ENCODE peak calls at places on chromosomes 3 and 15, in four cellular contexts. X is HepG2, N is K562, I is H1. J is an unnamed sample.

GRCh38 chr3:14124223-14124614 is 451 bp downstream of the CHCHD4 start:
- DNase-seq in X (peak), N (no peak), I (no peak), J (peak)

GRCh38 chr15:59166156-59166555 is 40.5 kb upstream of the LDHAL6B start:
- DNase-seq in X (peak), N (no peak), I (no peak), J (no peak)

GRCh38 chr3:141379250-141379872 is 11.1 kb downstream of the ZBTB38 start:
- DNase-seq in X (no peak), N (no peak), I (no peak), J (peak)

GRCh38 chr3:148790841-148791240 is 36.8 kb upstream of the CPB1 start:
- DNase-seq in X (no peak), N (no peak), I (no peak), J (no peak)

GRCh38 chr3:126621627-126622345 is 33.1 kb downstream of the TXNRD3 start:
- DNase-seq in X (no peak), N (no peak), I (no peak), J (no peak)

GRCh38 chr3:139236336-139236735 is 107.5 kb upstream of the MRPS22 start:
- DNase-seq in X (no peak), N (no peak), I (no peak), J (no peak)

GRCh38 chr3:61239871-61240270 is 11.4 kb downstream of the FHIT start:
- DNase-seq in X (no peak), N (no peak), I (no peak), J (no peak)

GRCh38 chr15:99443056-99443756 is 122.6 kb upstream of the MEF2A start:
- DNase-seq in X (no peak), N (no peak), I (no peak), J (no peak)

GRCh38 chr3:42442640-42443039 is 32.2 kb upstream of the LYZL4 start:
- DNase-seq in X (no peak), N (no peak), I (no peak), J (no peak)

GRCh38 chr15:69469467-69470191 is 17.0 kb downstream of the RPLP1 start:
- DNase-seq in X (no peak), N (peak), I (no peak), J (no peak)

GRCh38 chr3:170632780-170633179 is 46.9 kb upstream of the SLC7A14 start:
- DNase-seq in X (no peak), N (no peak), I (no peak), J (peak)

GRCh38 chr3:53807117-53807521 is 39.1 kb downstream of the CHDH start:
- DNase-seq in X (no peak), N (no peak), I (no peak), J (no peak)

GRCh38 chr3:166274342-166274741 is 437.1 kb upstream of the BCHE start:
- DNase-seq in X (no peak), N (no peak), I (no peak), J (no peak)

GRCh38 chr3:130894873-130895330 is 1.0 kb downstream of the ATP2C1 start:
- DNase-seq in X (no peak), N (no peak), I (no peak), J (no peak)

GRCh38 chr3:79392479-79392878 is 375.3 kb downstream of the ROBO1 start:
- DNase-seq in X (no peak), N (no peak), I (no peak), J (no peak)

GRCh38 chr15:61743352-61743909 is 316.8 kb downstream of the VPS13C start:
- DNase-seq in X (no peak), N (no peak), I (no peak), J (no peak)

GRCh38 chr15:67603063-67603462 is 60.6 kb downstream of the MAP2K5 start:
- DNase-seq in X (no peak), N (no peak), I (no peak), J (no peak)

GRCh38 chr3:167829057-167829456 is 93.5 kb downstream of the SERPINI1 start:
- DNase-seq in X (no peak), N (no peak), I (no peak), J (no peak)

GRCh38 chr15:68822818-68823217 is 2.1 kb upstream of the ANP32A start:
- DNase-seq in X (no peak), N (no peak), I (no peak), J (no peak)

GRCh38 chr3:100254168-100254777 is 6.5 kb upstream of the TBC1D23 start:
- DNase-seq in X (peak), N (peak), I (peak), J (no peak)

GRCh38 chr3:101561630-101562328 is at the start of gene TRMT10C:
- DNase-seq in X (peak), N (peak), I (peak), J (peak)

GRCh38 chr3:157073810-157074209 is 86.1 kb downstream of the CCNL1 start:
- DNase-seq in X (no peak), N (no peak), I (no peak), J (no peak)
- TF ChIP-seq CBX5 in X (no peak), N (no peak), I (no peak), J (no peak)

GRCh38 chr3:143511174-143511879 is 336.9 kb downstream of the SLC9A9 start:
- DNase-seq in X (no peak), N (no peak), I (no peak), J (no peak)
- TF ChIP-seq ZNF274 in X (no peak), N (no peak), I (no peak), J (no peak)

DNA sequence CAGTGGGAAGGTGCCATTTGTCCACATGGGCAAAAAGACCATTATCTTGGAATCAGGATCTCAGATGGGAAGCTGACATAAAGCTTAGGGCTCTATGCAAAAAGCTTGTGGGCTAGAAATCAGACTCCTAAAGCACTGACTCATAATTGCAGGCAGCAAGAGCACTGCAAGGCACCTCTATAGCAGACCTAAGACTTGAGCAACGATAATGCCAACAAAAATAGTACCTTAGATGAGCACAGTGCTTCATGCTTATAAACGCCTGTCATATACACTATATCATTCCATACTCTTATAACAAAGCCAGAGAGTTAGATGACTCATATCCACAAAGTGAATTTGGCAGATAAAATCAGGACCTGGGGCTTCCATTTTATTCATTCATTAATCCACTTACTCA is 560.8 kb downstream of the MCTP2 start:
- DNase-seq in X (no peak), N (no peak), I (no peak), J (no peak)
- TF ChIP-seq CBX5 in X (no peak), N (no peak), I (no peak), J (no peak)

DNA sequence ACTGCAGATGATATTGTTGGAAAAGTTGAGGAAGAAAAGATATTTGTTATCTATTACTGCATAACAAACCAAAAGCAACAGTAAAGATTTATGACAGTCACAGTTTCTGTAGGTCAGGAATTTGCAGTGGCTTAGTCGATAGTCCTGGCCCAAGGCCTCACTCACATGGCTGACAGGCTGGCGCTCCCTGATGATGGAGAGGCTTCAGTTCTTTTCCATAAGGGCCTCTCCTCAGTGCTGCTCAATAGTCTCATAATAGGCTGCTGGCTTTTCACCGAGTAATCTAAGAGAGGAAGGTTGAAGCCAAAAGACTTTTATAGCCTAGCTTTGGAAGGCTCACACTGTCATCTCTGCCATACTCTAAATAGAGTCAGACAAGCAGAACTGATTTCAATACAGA is 17.7 kb downstream of the IREB2 start:
- DNase-seq in X (no peak), N (no peak), I (no peak), J (no peak)
- TF ChIP-seq ZNF274 in X (no peak), N (no peak), I (no peak), J (no peak)

GRCh38 chr3:133944641-133945441 is 49.2 kb upstream of the RAB6B start:
- DNase-seq in X (no peak), N (no peak), I (no peak), J (no peak)
- TF ChIP-seq CBX5 in X (no peak), N (no peak), I (no peak), J (no peak)